ENCODE peak calls at places on chromosomes 11 and 22, in five cellular contexts. L is NCI-H1105; A is suprapubic skin; E is GM18507; K is stimulated activated naive CD8-positive, alpha-beta T cell treated with anti-CD3 and anti-CD28 coated beads, Interleukin-15, Interleukin-2, amounts not matched to agents 100 U/mL and 50 U/mL, for 24 hours. V is an unnamed sample.

GRCh38 chr11:34284836-34285235 is 73.0 kb downstream of the ABTB2 start:
- DNase-seq in E (no peak), K (no peak), A (no peak), L (no peak), V (no peak)

GRCh38 chr11:44766112-44766971 is 39.6 kb downstream of the TSPAN18 start:
- DNase-seq in E (no peak), L (no peak), A (peak; percentile 70), K (no peak), V (peak; percentile 51)

GRCh38 chr11:17653606-17654005 is 65.8 kb upstream of the MYOD1 start:
- DNase-seq in A (no peak), L (no peak), E (no peak), K (no peak), V (no peak)

GRCh38 chr22:33302049-33302545 is 243.9 kb upstream of the SYN3 start:
- DNase-seq in L (peak; percentile 35), E (peak; percentile 72), A (peak; percentile 89), K (peak; percentile 73), V (peak; percentile 70)

GRCh38 chr11:133661867-133662266 is 129.6 kb upstream of the OPCML start:
- DNase-seq in K (no peak), E (no peak), A (no peak), L (no peak), V (no peak)

GRCh38 chr11:71316701-71317100 is 64.3 kb upstream of the SHANK2 start:
- DNase-seq in A (no peak), K (no peak), E (no peak), L (no peak), V (no peak)

GRCh38 chr11:113876798-113877672 is 1.7 kb upstream of the USP28 start:
- DNase-seq in A (no peak), L (no peak), E (no peak), K (no peak), V (no peak)

GRCh38 chr11:33997473-33998347 is 53.8 kb upstream of the CAPRIN1 start:
- DNase-seq in K (no peak), E (no peak), L (no peak), A (no peak), V (no peak)

GRCh38 chr22:23751441-23751996 is 607 bp upstream of the ZNF70 start:
- DNase-seq in A (no peak), E (no peak), L (peak; percentile 57), K (no peak), V (no peak)

GRCh38 chr11:71406681-71407080 is 41.5 kb downstream of the DHCR7 start:
- DNase-seq in K (no peak), A (no peak), L (no peak), E (no peak), V (no peak)

V was measured in erythroblast.